ENCODE peak calls at places on chromosomes 12 and 14, in seven cellular contexts. X is HCT116, Q is K562, K is GM12878, E is HepG2, N is SK-N-SH, C is H1. U is an unnamed sample. For H3K4me1, the result is how much of the 10 kb centered on the place peaks cover.

GRCh38 chr12:65313704-65314317 is 35.3 kb downstream of the MSRB3 start:
- DNase-seq in X (peak), Q (no peak), K (no peak), E (peak), N (no peak), C (no peak), U (no peak)

GRCh38 chr12:53696285-53696654 is 20.4 kb upstream of the ATP5MC2 start:
- DNase-seq in X (peak), Q (peak), K (peak), E (peak), N (peak), C (peak), U (peak)

GRCh38 chr14:29217813-29218450 is 451.3 kb downstream of the FOXG1 start:
- DNase-seq in X (no peak), Q (no peak), K (no peak), E (peak), N (no peak), C (no peak), U (no peak)

GRCh38 chr14:94051779-94052178 is 25.6 kb downstream of the OTUB2 start:
- DNase-seq in X (no peak), Q (no peak), K (no peak), E (no peak), N (no peak), C (peak), U (no peak)

GRCh38 chr12:48818831-48819590 is 715 bp downstream of the CACNB3 start:
- DNase-seq in X (no peak), Q (no peak), K (no peak), E (no peak), N (no peak), C (peak), U (no peak)

GRCh38 chr14:94269156-94269555 is 23.9 kb downstream of the SERPINA10 start:
- DNase-seq in X (no peak), Q (no peak), K (no peak), E (no peak), N (no peak), C (no peak), U (no peak)

GRCh38 chr12:130872179-130873096 is 572 bp downstream of the RAN start:
- DNase-seq in X (no peak), Q (peak), K (no peak), E (no peak), N (peak), C (no peak), U (no peak)

GRCh38 chr14:22478670-22479069 is 110.4 kb downstream of the DAD1 start:
- DNase-seq in X (no peak), Q (no peak), K (no peak), E (no peak), N (no peak), C (no peak), U (no peak)

GRCh38 chr14:64060648-64061096 is 207.9 kb downstream of the SYNE2 start:
- DNase-seq in X (peak), Q (peak), K (no peak), E (peak), N (no peak), C (peak), U (peak)

GRCh38 chr12:94379479-94380113 is 80.1 kb downstream of the CEP83 start:
- DNase-seq in X (no peak), Q (no peak), K (no peak), E (peak), N (no peak), C (no peak), U (no peak)

GRCh38 chr12:5587701-5588100 is 155.8 kb downstream of the NTF3 start:
- DNase-seq in X (no peak), Q (no peak), K (no peak), E (no peak), N (no peak), C (no peak), U (peak)

GRCh38 chr14:96710060-96710636 is 87.0 kb upstream of the VRK1 start:
- DNase-seq in X (no peak), Q (no peak), K (no peak), E (no peak), N (no peak), C (no peak), U (no peak)

GRCh38 chr12:25775968-25776367 is 182.5 kb upstream of the RASSF8 start:
- DNase-seq in X (no peak), Q (no peak), K (no peak), E (no peak), N (peak), C (no peak), U (no peak)

GRCh38 chr12:96196781-96197180 is 2.6 kb downstream of the ELK3 start:
- DNase-seq in X (no peak), Q (no peak), K (no peak), E (no peak), N (no peak), C (no peak), U (no peak)
- H3K4me3 ChIP-seq in X (peak), Q (no peak), K (no peak), E (no peak), N (peak), C (no peak), U (no peak)

GRCh38 chr12:120534203-120534702 is at the start of gene RNF10:
- DNase-seq in X (peak), Q (peak), K (peak), E (peak), N (peak), C (peak), U (peak)
- H3K4me1 ChIP-seq in X (under half), Q (under half), K (under half), E (under half), N (under half), C (under half), U (under half)

GRCh38 chr14:37936971-37937370 is 270.7 kb upstream of the SSTR1 start:
- DNase-seq in X (no peak), Q (no peak), K (no peak), E (no peak), N (no peak), C (no peak), U (no peak)
- TF ChIP-seq YY1 in X (no peak), Q (no peak), K (no peak), E (no peak), N (no peak), C (no peak), U (no peak)

GRCh38 chr14:74610866-74611671 is 968 bp downstream of the LTBP2 start:
- DNase-seq in X (no peak), Q (no peak), K (no peak), E (no peak), N (no peak), C (peak), U (no peak)

GRCh38 chr14:74609721-74610120 is 2.3 kb downstream of the LTBP2 start:
- DNase-seq in X (no peak), Q (no peak), K (no peak), E (no peak), N (no peak), C (no peak), U (no peak)

GRCh38 chr14:74606727-74607126 is 5.3 kb downstream of the LTBP2 start:
- DNase-seq in X (no peak), Q (no peak), K (no peak), E (no peak), N (no peak), C (no peak), U (no peak)

GRCh38 chr14:74610199-74610865 is 1.7 kb downstream of the LTBP2 start:
- DNase-seq in X (no peak), Q (no peak), K (no peak), E (no peak), N (no peak), C (no peak), U (no peak)

DNA sequence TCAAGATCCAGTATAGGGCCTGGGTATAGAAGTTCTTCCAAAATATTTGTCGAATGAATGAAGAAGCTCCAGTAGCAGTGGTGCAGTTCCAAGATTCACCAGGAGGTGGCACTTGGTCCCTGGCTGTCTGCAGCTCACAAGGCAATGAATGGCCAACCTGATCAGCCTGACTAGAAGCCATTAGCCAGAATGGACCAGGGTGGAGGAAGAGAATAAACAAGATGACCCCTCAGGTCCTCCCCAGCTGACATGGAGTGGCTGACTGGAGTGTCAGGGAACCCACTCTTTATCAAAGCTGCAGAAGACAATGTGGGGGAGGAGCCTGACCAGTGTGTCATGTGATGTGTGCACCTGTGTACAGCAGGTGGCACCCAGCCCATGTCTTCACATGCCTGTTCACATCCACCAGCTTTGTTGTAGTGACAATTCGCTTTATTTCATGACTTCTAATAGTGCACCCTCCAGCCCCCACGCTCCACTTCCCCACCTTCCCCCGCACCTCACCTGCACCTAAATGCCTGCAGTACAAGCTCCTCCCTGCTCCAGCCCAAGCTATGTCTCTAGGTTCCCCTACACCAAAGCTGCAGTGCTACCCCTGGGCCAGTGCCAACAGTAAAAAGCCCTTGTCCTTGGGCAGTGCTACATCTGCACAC is 3.0 kb downstream of the LTBP2 start:
- DNase-seq in X (peak), Q (peak), K (peak), E (peak), N (peak), C (peak), U (peak)
- H3K4me3 ChIP-seq in X (no peak), Q (no peak), K (no peak), E (no peak), N (no peak), C (no peak), U (no peak)

GRCh38 chr12:132213359-132214160 is 69.3 kb downstream of the NOC4L start:
- DNase-seq in X (no peak), Q (no peak), K (no peak), E (no peak), N (no peak), C (no peak), U (no peak)
- H3K4me1 ChIP-seq in X (under half), Q (under half), K (under half), E (under half), N (under half), C (under half), U (under half)

DNA sequence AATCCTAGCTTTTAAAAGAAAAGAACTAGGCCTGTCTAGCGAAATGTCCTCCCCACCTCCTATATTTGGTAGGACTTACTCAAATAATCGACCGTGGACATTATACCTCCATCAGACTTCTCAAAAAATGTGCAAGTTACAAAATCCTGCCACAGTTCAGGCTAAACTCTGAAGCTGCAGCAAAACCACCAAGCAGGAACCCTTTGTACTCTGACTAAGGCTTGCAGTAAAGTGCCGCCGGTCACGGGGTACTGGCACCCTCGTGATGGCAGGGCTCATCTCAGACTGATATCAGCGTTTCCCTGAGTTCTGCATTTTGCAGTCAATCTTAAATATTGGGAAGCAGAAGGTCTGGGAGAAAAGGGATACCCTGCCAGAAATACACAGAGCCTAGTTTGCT is 17.1 kb downstream of the SLC11A2 start:
- DNase-seq in X (no peak), Q (no peak), K (no peak), E (no peak), N (no peak), C (no peak), U (no peak)
- TF ChIP-seq YY1 in X (no peak), Q (no peak), K (no peak), E (no peak), N (no peak), C (no peak), U (no peak)

GRCh38 chr12:85273411-85274075 is 6.5 kb upstream of the ALX1 start:
- DNase-seq in X (no peak), Q (no peak), K (no peak), E (no peak), N (no peak), C (peak), U (no peak)
- H3K4me3 ChIP-seq in X (no peak), Q (no peak), K (no peak), E (no peak), N (no peak), C (peak), U (no peak)